ENCODE peak calls at places on chromosomes 1 and 21, in eight cellular contexts. One of them, this sample, is unnamed.

GRCh38 chr1:26749458-26749857 is 38.3 kb upstream of the PIGV start:
- DNase-seq in A549: no peak
- DNase-seq in uterus: no peak
- DNase-seq in cardiac muscle cell: no peak
- DNase-seq in spleen: no peak
- DNase-seq in Panc1: no peak
- DNase-seq in hepatocyte: no peak
- DNase-seq in ovary: no peak
- DNase-seq in this sample: no peak

GRCh38 chr1:207084701-207085180 is 3.9 kb upstream of the C4BPB start:
- DNase-seq in uterus: no peak
- DNase-seq in cardiac muscle cell: peak; percentile 83
- DNase-seq in ovary: peak; percentile 49
- DNase-seq in A549: peak; percentile 71
- DNase-seq in hepatocyte: peak; percentile 80
- DNase-seq in Panc1: peak; percentile 47
- DNase-seq in spleen: no peak
- DNase-seq in this sample: peak; percentile 87

GRCh38 chr1:185894806-185895205 is 160.6 kb downstream of the HMCN1 start:
- DNase-seq in hepatocyte: no peak
- DNase-seq in spleen: no peak
- DNase-seq in Panc1: no peak
- DNase-seq in A549: no peak
- DNase-seq in uterus: no peak
- DNase-seq in cardiac muscle cell: no peak
- DNase-seq in ovary: no peak
- DNase-seq in this sample: no peak

GRCh38 chr1:175873290-175873689 is 129.9 kb upstream of the TNR start:
- DNase-seq in A549: no peak
- DNase-seq in ovary: no peak
- DNase-seq in uterus: no peak
- DNase-seq in cardiac muscle cell: no peak
- DNase-seq in hepatocyte: no peak
- DNase-seq in Panc1: no peak
- DNase-seq in spleen: no peak
- DNase-seq in this sample: no peak

GRCh38 chr1:231778009-231778719 is 151.6 kb downstream of the DISC1 start:
- DNase-seq in cardiac muscle cell: peak; percentile 57
- DNase-seq in spleen: no peak
- DNase-seq in hepatocyte: peak; percentile 49
- DNase-seq in ovary: no peak
- DNase-seq in A549: no peak
- DNase-seq in Panc1: no peak
- DNase-seq in uterus: no peak
- DNase-seq in this sample: peak; percentile 30

GRCh38 chr1:79074975-79075374 is 68.4 kb upstream of the ADGRL4 start:
- DNase-seq in ovary: no peak
- DNase-seq in uterus: no peak
- DNase-seq in Panc1: no peak
- DNase-seq in spleen: no peak
- DNase-seq in A549: no peak
- DNase-seq in cardiac muscle cell: no peak
- DNase-seq in hepatocyte: no peak
- DNase-seq in this sample: no peak

GRCh38 chr1:66925944-66926343 is 1.2 kb downstream of the MIER1 start:
- DNase-seq in A549: no peak
- DNase-seq in Panc1: no peak
- DNase-seq in cardiac muscle cell: peak; percentile 15
- DNase-seq in ovary: no peak
- DNase-seq in hepatocyte: no peak
- DNase-seq in uterus: no peak
- DNase-seq in spleen: no peak
- DNase-seq in this sample: no peak

GRCh38 chr1:27436204-27437159 is 44.1 kb downstream of the GPR3 start:
- DNase-seq in ovary: no peak
- DNase-seq in A549: peak; percentile 34
- DNase-seq in Panc1: peak; percentile 43
- DNase-seq in cardiac muscle cell: no peak
- DNase-seq in hepatocyte: peak; percentile 52
- DNase-seq in spleen: no peak
- DNase-seq in uterus: no peak
- DNase-seq in this sample: no peak

GRCh38 chr21:25496825-25497482 is 110.3 kb downstream of the MRPL39 start:
- DNase-seq in uterus: no peak
- DNase-seq in spleen: no peak
- DNase-seq in A549: no peak
- DNase-seq in cardiac muscle cell: no peak
- DNase-seq in Panc1: no peak
- DNase-seq in hepatocyte: no peak
- DNase-seq in ovary: no peak
- DNase-seq in this sample: no peak

GRCh38 chr1:23100074-23100748 is 68.4 kb downstream of the LUZP1 start:
- DNase-seq in A549: peak; percentile 32
- DNase-seq in ovary: peak; percentile 43
- DNase-seq in uterus: no peak
- DNase-seq in cardiac muscle cell: no peak
- DNase-seq in spleen: no peak
- DNase-seq in hepatocyte: peak; percentile 37
- DNase-seq in Panc1: peak; percentile 68
- DNase-seq in this sample: no peak

GRCh38 chr1:17098440-17099317 is 20.6 kb downstream of the PADI2 start:
- DNase-seq in cardiac muscle cell: no peak
- DNase-seq in uterus: no peak
- DNase-seq in ovary: no peak
- DNase-seq in Panc1: no peak
- DNase-seq in hepatocyte: no peak
- DNase-seq in A549: no peak
- DNase-seq in spleen: no peak
- DNase-seq in this sample: no peak

GRCh38 chr1:94244816-94245215 is 7.4 kb upstream of the ARHGAP29 start:
- DNase-seq in Panc1: no peak
- DNase-seq in ovary: no peak
- DNase-seq in spleen: no peak
- DNase-seq in hepatocyte: no peak
- DNase-seq in cardiac muscle cell: no peak
- DNase-seq in A549: no peak
- DNase-seq in uterus: no peak
- DNase-seq in this sample: no peak

GRCh38 chr1:156689035-156689959 is 12.1 kb upstream of the NES start:
- DNase-seq in A549: peak; percentile 92
- DNase-seq in hepatocyte: peak; percentile 93
- DNase-seq in ovary: peak; percentile 83
- DNase-seq in Panc1: peak; percentile 78
- DNase-seq in spleen: peak; percentile 91
- DNase-seq in uterus: peak; percentile 83
- DNase-seq in cardiac muscle cell: peak; percentile 93
- DNase-seq in this sample: peak; percentile 90

GRCh38 chr1:26468911-26469310 is 3.3 kb upstream of the HMGN2 start:
- DNase-seq in Panc1: no peak
- DNase-seq in hepatocyte: no peak
- DNase-seq in spleen: peak; percentile 90
- DNase-seq in cardiac muscle cell: no peak
- DNase-seq in A549: no peak
- DNase-seq in uterus: no peak
- DNase-seq in ovary: no peak
- DNase-seq in this sample: no peak

GRCh38 chr21:25953196-25953595 is 217.4 kb downstream of the APP start:
- DNase-seq in Panc1: no peak
- DNase-seq in spleen: no peak
- DNase-seq in cardiac muscle cell: no peak
- DNase-seq in A549: no peak
- DNase-seq in uterus: no peak
- DNase-seq in hepatocyte: no peak
- DNase-seq in ovary: no peak
- DNase-seq in this sample: no peak

GRCh38 chr1:239558992-239559391 is 172.6 kb downstream of the CHRM3 start:
- DNase-seq in cardiac muscle cell: no peak
- DNase-seq in uterus: no peak
- DNase-seq in A549: no peak
- DNase-seq in spleen: no peak
- DNase-seq in ovary: no peak
- DNase-seq in hepatocyte: no peak
- DNase-seq in Panc1: no peak
- DNase-seq in this sample: no peak

GRCh38 chr1:243475966-243476365 is 220.1 kb downstream of the SDCCAG8 start:
- DNase-seq in A549: no peak
- DNase-seq in hepatocyte: no peak
- DNase-seq in cardiac muscle cell: peak; percentile 28
- DNase-seq in uterus: no peak
- DNase-seq in Panc1: no peak
- DNase-seq in spleen: no peak
- DNase-seq in ovary: no peak
- DNase-seq in this sample: no peak

GRCh38 chr1:78355646-78356045 is 135.1 kb upstream of the PTGFR start:
- DNase-seq in cardiac muscle cell: no peak
- DNase-seq in ovary: no peak
- DNase-seq in hepatocyte: no peak
- DNase-seq in uterus: no peak
- DNase-seq in spleen: no peak
- DNase-seq in Panc1: no peak
- DNase-seq in A549: no peak
- DNase-seq in this sample: no peak

GRCh38 chr1:221611930-221612777 is 129.7 kb downstream of the DUSP10 start:
- DNase-seq in Panc1: peak; percentile 20
- DNase-seq in ovary: peak; percentile 82
- DNase-seq in spleen: no peak
- DNase-seq in hepatocyte: peak; percentile 76
- DNase-seq in A549: peak; percentile 50
- DNase-seq in uterus: peak; percentile 83
- DNase-seq in cardiac muscle cell: no peak
- DNase-seq in this sample: peak; percentile 54

GRCh38 chr1:170593173-170593572 is 61.2 kb downstream of the GORAB start:
- DNase-seq in ovary: no peak
- DNase-seq in cardiac muscle cell: no peak
- DNase-seq in hepatocyte: no peak
- DNase-seq in Panc1: no peak
- DNase-seq in A549: no peak
- DNase-seq in uterus: no peak
- DNase-seq in spleen: no peak
- DNase-seq in this sample: no peak

GRCh38 chr21:21373969-21374368 is 375.8 kb downstream of the NCAM2 start:
- DNase-seq in ovary: no peak
- DNase-seq in A549: no peak
- DNase-seq in uterus: no peak
- DNase-seq in Panc1: no peak
- DNase-seq in spleen: no peak
- DNase-seq in hepatocyte: no peak
- DNase-seq in cardiac muscle cell: no peak
- DNase-seq in this sample: no peak

GRCh38 chr1:54846301-54846700 is 40.7 kb downstream of the DHCR24 start:
- DNase-seq in Panc1: no peak
- DNase-seq in ovary: no peak
- DNase-seq in spleen: no peak
- DNase-seq in cardiac muscle cell: no peak
- DNase-seq in hepatocyte: no peak
- DNase-seq in A549: no peak
- DNase-seq in uterus: no peak
- DNase-seq in this sample: no peak

GRCh38 chr1:232423591-232423990 is 206.3 kb downstream of the SIPA1L2 start:
- DNase-seq in A549: no peak
- DNase-seq in ovary: no peak
- DNase-seq in hepatocyte: no peak
- DNase-seq in uterus: no peak
- DNase-seq in Panc1: no peak
- DNase-seq in cardiac muscle cell: no peak
- DNase-seq in spleen: no peak
- DNase-seq in this sample: no peak

GRCh38 chr1:150613061-150613920 is 16.1 kb downstream of the ENSA start:
- DNase-seq in cardiac muscle cell: no peak
- DNase-seq in ovary: no peak
- DNase-seq in A549: peak; percentile 66
- DNase-seq in hepatocyte: peak; percentile 54
- DNase-seq in spleen: no peak
- DNase-seq in Panc1: peak; percentile 88
- DNase-seq in uterus: no peak
- DNase-seq in this sample: no peak

GRCh38 chr1:147849097-147849873 is 53.3 kb upstream of the GJA8 start:
- DNase-seq in A549: no peak
- DNase-seq in Panc1: no peak
- DNase-seq in cardiac muscle cell: no peak
- DNase-seq in hepatocyte: peak; percentile 17
- DNase-seq in ovary: no peak
- DNase-seq in spleen: no peak
- DNase-seq in uterus: no peak
- DNase-seq in this sample: no peak

GRCh38 chr1:54384921-54385726 is 21.1 kb downstream of the SSBP3 start:
- DNase-seq in Panc1: no peak
- DNase-seq in A549: no peak
- DNase-seq in spleen: no peak
- DNase-seq in uterus: no peak
- DNase-seq in ovary: no peak
- DNase-seq in cardiac muscle cell: no peak
- DNase-seq in hepatocyte: no peak
- DNase-seq in this sample: no peak

GRCh38 chr21:38669186-38669585 is 136.5 kb upstream of the ETS2 start:
- DNase-seq in uterus: no peak
- DNase-seq in ovary: no peak
- DNase-seq in hepatocyte: peak; percentile 42
- DNase-seq in Panc1: no peak
- DNase-seq in A549: peak; percentile 10
- DNase-seq in spleen: no peak
- DNase-seq in cardiac muscle cell: peak; percentile 23
- DNase-seq in this sample: no peak

GRCh38 chr1:2936568-2937515 is 84.4 kb upstream of the ACTRT2 start:
- DNase-seq in spleen: peak; percentile 38
- DNase-seq in hepatocyte: no peak
- DNase-seq in uterus: no peak
- DNase-seq in ovary: no peak
- DNase-seq in cardiac muscle cell: no peak
- DNase-seq in A549: no peak
- DNase-seq in Panc1: no peak
- DNase-seq in this sample: no peak
- H3K9me3 ChIP-seq in spleen: peaks cover 21% of the 10 kb centered on the region
- H3K9me3 ChIP-seq in hepatocyte: no peaks in the 10 kb centered on the region
- H3K9me3 ChIP-seq in uterus: peaks cover 5% of the 10 kb centered on the region
- H3K9me3 ChIP-seq in ovary: no peaks in the 10 kb centered on the region
- H3K9me3 ChIP-seq in cardiac muscle cell: no peaks in the 10 kb centered on the region
- H3K9me3 ChIP-seq in A549: peaks cover 5% of the 10 kb centered on the region
- H3K9me3 ChIP-seq in Panc1: peaks cover 8% of the 10 kb centered on the region
- H3K9me3 ChIP-seq in this sample: peaks cover 3% of the 10 kb centered on the region

GRCh38 chr1:46969014-46969619 is 27.8 kb upstream of the CYP4A11 start:
- DNase-seq in A549: no peak
- DNase-seq in uterus: no peak
- DNase-seq in hepatocyte: no peak
- DNase-seq in ovary: no peak
- DNase-seq in Panc1: no peak
- DNase-seq in spleen: no peak
- DNase-seq in cardiac muscle cell: no peak
- DNase-seq in this sample: no peak
- TF ChIP-seq CTCF in A549: no peak
- TF ChIP-seq CTCF in uterus: no peak
- TF ChIP-seq CTCF in hepatocyte: no peak
- TF ChIP-seq CTCF in ovary: no peak
- TF ChIP-seq CTCF in Panc1: peak; percentile 26
- TF ChIP-seq CTCF in spleen: no peak
- TF ChIP-seq CTCF in cardiac muscle cell: no peak
- TF ChIP-seq CTCF in this sample: peak; percentile 34

GRCh38 chr21:41764558-41765392 is 2.1 kb downstream of the RIPK4 start:
- DNase-seq in cardiac muscle cell: no peak
- DNase-seq in uterus: no peak
- DNase-seq in spleen: peak; percentile 41
- DNase-seq in hepatocyte: peak; percentile 46
- DNase-seq in A549: no peak
- DNase-seq in ovary: no peak
- DNase-seq in Panc1: no peak
- DNase-seq in this sample: peak; percentile 66
- H3K4me1 ChIP-seq in cardiac muscle cell: peaks cover 24% of the 10 kb centered on the region
- H3K4me1 ChIP-seq in uterus: peaks cover 5% of the 10 kb centered on the region
- H3K4me1 ChIP-seq in spleen: peaks cover 66% of the 10 kb centered on the region
- H3K4me1 ChIP-seq in hepatocyte: peaks cover 36% of the 10 kb centered on the region
- H3K4me1 ChIP-seq in A549: peaks cover 59% of the 10 kb centered on the region
- H3K4me1 ChIP-seq in ovary: no peaks in the 10 kb centered on the region
- H3K4me1 ChIP-seq in Panc1: peaks cover 18% of the 10 kb centered on the region
- H3K4me1 ChIP-seq in this sample: peaks cover 49% of the 10 kb centered on the region

GRCh38 chr21:43034098-43034497 is 41.5 kb downstream of the CBS start:
- DNase-seq in uterus: no peak
- DNase-seq in cardiac muscle cell: no peak
- DNase-seq in ovary: no peak
- DNase-seq in Panc1: no peak
- DNase-seq in hepatocyte: no peak
- DNase-seq in A549: no peak
- DNase-seq in spleen: no peak
- DNase-seq in this sample: no peak
- H3K9me3 ChIP-seq in uterus: no peaks in the 10 kb centered on the region
- H3K9me3 ChIP-seq in cardiac muscle cell: no peaks in the 10 kb centered on the region
- H3K9me3 ChIP-seq in ovary: no peaks in the 10 kb centered on the region
- H3K9me3 ChIP-seq in Panc1: no peaks in the 10 kb centered on the region
- H3K9me3 ChIP-seq in hepatocyte: no peaks in the 10 kb centered on the region
- H3K9me3 ChIP-seq in A549: no peaks in the 10 kb centered on the region
- H3K9me3 ChIP-seq in spleen: no peaks in the 10 kb centered on the region
- H3K9me3 ChIP-seq in this sample: no peaks in the 10 kb centered on the region